ENCODE peak calls at places on chromosomes 12 and 14, in four cellular contexts. W is activated naive CD4-positive, alpha-beta T cell; P is activated T-cell treated with anti-CD3 and anti-CD28 coated beads for 1 hour; O is stimulated activated CD4-positive, alpha-beta T cell treated with anti-CD3 and anti-CD28 coated beads, Interleukin-2, amount 100 ng/mL, for 24 hours. K is an unnamed sample.

GRCh38 chr14:32711103-32711680 is 227.5 kb upstream of the NPAS3 start:
- DNase-seq in W (no peak), P (no peak), O (peak; percentile 2), K (no peak)

GRCh38 chr12:16361142-16361783 is 13.8 kb downstream of the MGST1 start:
- DNase-seq in W (no peak), P (no peak), O (no peak), K (no peak)

GRCh38 chr14:61443481-61443880 is 122.1 kb downstream of the PRKCH start:
- DNase-seq in W (no peak), P (no peak), O (no peak), K (no peak)

GRCh38 chr12:113120670-113121370 is 14.7 kb downstream of the RASAL1 start:
- DNase-seq in W (no peak), P (no peak), O (no peak), K (no peak)

GRCh38 chr12:130961921-130962326 is 8.2 kb downstream of the ADGRD1 start:
- DNase-seq in W (no peak), P (no peak), O (no peak), K (no peak)

GRCh38 chr14:100160534-100160916 is 1.1 kb upstream of the DEGS2 start:
- DNase-seq in W (no peak), P (no peak), O (no peak), K (no peak)

GRCh38 chr12:63029676-63030075 is 94.7 kb upstream of the PPM1H start:
- DNase-seq in W (no peak), P (no peak), O (no peak), K (no peak)

GRCh38 chr12:122523846-122524718 is 2.7 kb downstream of the RSRC2 start:
- DNase-seq in W (no peak), P (no peak), O (no peak), K (no peak)

GRCh38 chr12:88501976-88502938 is 78.0 kb downstream of the KITLG start:
- DNase-seq in W (no peak), P (no peak), O (no peak), K (no peak)

GRCh38 chr12:68963456-68963859 is 30.5 kb upstream of the CPM start:
- DNase-seq in W (no peak), P (no peak), O (no peak), K (no peak)

GRCh38 chr14:77307099-77307496 is 13.6 kb downstream of the POMT2 start:
- DNase-seq in W (no peak), P (no peak), O (no peak), K (no peak)

GRCh38 chr12:6863033-6863432 is 4.3 kb upstream of the TPI1 start:
- DNase-seq in W (no peak), P (no peak), O (no peak), K (no peak)

GRCh38 chr12:62618319-62618718 is 151.7 kb downstream of the MON2 start:
- DNase-seq in W (no peak), P (no peak), O (no peak), K (no peak)

GRCh38 chr12:60872850-60873713 is 1277.3 kb downstream of the SLC16A7 start:
- DNase-seq in W (no peak), P (no peak), O (no peak), K (no peak)

GRCh38 chr14:73720636-73721035 is 6.5 kb upstream of the PNMA1 start:
- DNase-seq in W (no peak), P (no peak), O (no peak), K (no peak)

GRCh38 chr12:94055528-94055927 is 92.8 kb upstream of the PLXNC1 start:
- DNase-seq in W (no peak), P (no peak), O (no peak), K (no peak)

GRCh38 chr14:75429562-75429961 is 1.7 kb downstream of the JDP2 start:
- DNase-seq in W (no peak), P (no peak), O (no peak), K (no peak)

GRCh38 chr14:23514009-23514962 is 37.3 kb downstream of the ZFHX2 start:
- DNase-seq in W (no peak), P (no peak), O (no peak), K (no peak)

GRCh38 chr12:115794659-115795081 is 482.8 kb downstream of the MED13L start:
- DNase-seq in W (no peak), P (no peak), O (no peak), K (no peak)

GRCh38 chr12:116372815-116373214 is 95.3 kb upstream of the MED13L start:
- DNase-seq in W (no peak), P (no peak), O (no peak), K (no peak)

GRCh38 chr14:94481468-94482131 is 5.6 kb upstream of the SERPINA9 start:
- DNase-seq in W (no peak), P (no peak), O (no peak), K (no peak)

GRCh38 chr14:51816031-51816430 is 44.4 kb upstream of the GNG2 start:
- DNase-seq in W (no peak), P (no peak), O (no peak), K (no peak)

GRCh38 chr12:103771466-103771865 is 69.6 kb downstream of the NT5DC3 start:
- DNase-seq in W (no peak), P (no peak), O (no peak), K (no peak)

GRCh38 chr14:78848234-78848820 is 678.2 kb downstream of the NRXN3 start:
- DNase-seq in W (no peak), P (no peak), O (peak; percentile 6), K (no peak)

GRCh38 chr14:35369701-35370191 is 34.8 kb downstream of the NFKBIA start:
- DNase-seq in W (no peak), P (no peak), O (peak; percentile 15), K (no peak)

GRCh38 chr14:96683575-96684289 is 113.5 kb upstream of the VRK1 start:
- DNase-seq in W (no peak), P (no peak), O (no peak), K (no peak)

GRCh38 chr14:103534576-103535061 is 5.6 kb downstream of the TRMT61A start:
- DNase-seq in W (no peak), P (no peak), O (no peak), K (no peak)

GRCh38 chr12:130423136-130423535 is 85.4 kb downstream of the PIWIL1 start:
- DNase-seq in W (no peak), P (no peak), O (no peak), K (no peak)

GRCh38 chr12:91053951-91054715 is 3.7 kb downstream of the KERA start:
- DNase-seq in W (no peak), P (no peak), O (no peak), K (no peak)

GRCh38 chr14:103994535-103995184 is 52.3 kb upstream of the RD3L start:
- DNase-seq in W (no peak), P (no peak), O (no peak), K (no peak)

GRCh38 chr12:28830491-28830890 is 318.6 kb upstream of the FAR2 start:
- DNase-seq in W (no peak), P (no peak), O (no peak), K (no peak)

GRCh38 chr14:95523818-95524448 is 7.5 kb upstream of the SYNE3 start:
- DNase-seq in W (no peak), P (no peak), O (no peak), K (no peak)

GRCh38 chr12:5043589-5044419 is at the start of gene KCNA5:
- DNase-seq in W (no peak), P (no peak), O (no peak), K (no peak)